ENCODE peak calls at places on chromosomes 11 and 22, in four cellular contexts. M is lower lobe of right lung, U is GM20000, Z is tibial nerve. C is an unnamed sample.

GRCh38 chr11:69027704-69028372 is 14.8 kb upstream of the MRGPRF start:
- DNase-seq in M (peak), Z (no peak), U (no peak), C (no peak)

GRCh38 chr22:23458663-23459541 is 121.2 kb downstream of the IGLL1 start:
- DNase-seq in M (no peak), Z (no peak), U (no peak), C (no peak)

GRCh38 chr11:67404515-67405195 is 772 bp downstream of the TBC1D10C start:
- DNase-seq in M (peak), U (peak), Z (no peak), C (peak)

GRCh38 chr22:33821290-33821689 is 99.0 kb downstream of the LARGE1 start:
- DNase-seq in U (no peak), Z (no peak), M (no peak), C (no peak)

GRCh38 chr22:49767355-49768062 is 60.2 kb downstream of the BRD1 start:
- DNase-seq in M (peak), U (peak), Z (no peak), C (peak)

GRCh38 chr22:31321421-31321820 is 24.7 kb downstream of the PATZ1 start:
- DNase-seq in Z (no peak), M (no peak), U (no peak), C (no peak)

GRCh38 chr11:130945945-130946344 is 29.7 kb upstream of the SNX19 start:
- DNase-seq in M (no peak), Z (no peak), U (no peak), C (no peak)

GRCh38 chr11:86818466-86819282 is 18.3 kb downstream of the PRSS23 start:
- DNase-seq in U (peak), M (no peak), Z (no peak), C (no peak)

GRCh38 chr22:39493759-39494158 is 8.3 kb upstream of the MIEF1 start:
- DNase-seq in M (peak), U (no peak), Z (no peak), C (no peak)

GRCh38 chr11:64566042-64566914 is 24.7 kb upstream of the SLC22A12 start:
- DNase-seq in M (peak), U (no peak), Z (no peak), C (peak)

GRCh38 chr11:65206901-65207300 is 25.2 kb downstream of the CAPN1 start:
- DNase-seq in U (no peak), M (no peak), Z (no peak), C (no peak)

GRCh38 chr11:59801981-59802638 is 8.5 kb downstream of the MRPL16 start:
- DNase-seq in U (no peak), M (no peak), Z (no peak), C (no peak)

GRCh38 chr11:2426826-2427521 is 17.3 kb downstream of the TRPM5 start:
- DNase-seq in U (no peak), M (peak), Z (no peak), C (no peak)

GRCh38 chr11:104792861-104793260 is 105.4 kb downstream of the CASP12 start:
- DNase-seq in U (no peak), Z (no peak), M (no peak), C (no peak)

GRCh38 chr22:39545310-39546063 is 12.9 kb upstream of the RPS19BP1 start:
- DNase-seq in U (no peak), M (no peak), Z (no peak), C (peak)

GRCh38 chr11:122163420-122163819 is 47.4 kb upstream of the BLID start:
- DNase-seq in U (no peak), M (no peak), Z (no peak), C (no peak)

GRCh38 chr11:90558328-90558865 is 335.5 kb upstream of the CHORDC1 start:
- DNase-seq in U (no peak), Z (no peak), M (no peak), C (no peak)

GRCh38 chr11:45171550-45171949 is 25.1 kb downstream of the PRDM11 start:
- DNase-seq in M (no peak), Z (no peak), U (no peak), C (no peak)

GRCh38 chr11:1131033-1131911 is 26.5 kb upstream of the MUC5AC start:
- DNase-seq in U (no peak), M (no peak), Z (no peak), C (no peak)
- TF ChIP-seq CTCF in U (no peak), M (no peak), Z (no peak), C (no peak)

GRCh38 chr11:61626580-61627380 is 45.9 kb upstream of the SYT7 start:
- DNase-seq in U (no peak), Z (no peak), M (peak), C (no peak)
- TF ChIP-seq CTCF in U (no peak), Z (no peak), M (no peak), C (no peak)

GRCh38 chr11:111069076-111069475 is 176.4 kb upstream of the POU2AF2 start:
- DNase-seq in Z (no peak), U (no peak), M (no peak), C (no peak)
- TF ChIP-seq CTCF in Z (no peak), U (no peak), M (no peak), C (no peak)

GRCh38 chr22:45413368-45414211 is at the start of the genes RIBC2 and SMC1B:
- DNase-seq in Z (peak), U (peak), M (peak), C (peak)
- TF ChIP-seq CTCF in Z (no peak), U (no peak), M (no peak), C (no peak)

GRCh38 chr22:48185656-48186055 is 1423.2 kb downstream of the TBC1D22A start:
- DNase-seq in M (no peak), Z (no peak), U (no peak), C (peak)
- TF ChIP-seq CTCF in M (no peak), Z (no peak), U (no peak), C (no peak)

GRCh38 chr11:102678022-102678421 is 27.5 kb downstream of the MMP27 start:
- DNase-seq in U (no peak), Z (no peak), M (no peak), C (no peak)

GRCh38 chr11:102685311-102685710 is 20.3 kb downstream of the MMP27 start:
- DNase-seq in M (no peak), Z (no peak), U (no peak), C (no peak)

GRCh38 chr11:102680945-102681344 is 24.6 kb downstream of the MMP27 start:
- DNase-seq in Z (no peak), M (no peak), U (no peak), C (no peak)

GRCh38 chr11:102685769-102686168 is 19.8 kb downstream of the MMP27 start:
- DNase-seq in Z (no peak), M (no peak), U (no peak), C (no peak)

DNA sequence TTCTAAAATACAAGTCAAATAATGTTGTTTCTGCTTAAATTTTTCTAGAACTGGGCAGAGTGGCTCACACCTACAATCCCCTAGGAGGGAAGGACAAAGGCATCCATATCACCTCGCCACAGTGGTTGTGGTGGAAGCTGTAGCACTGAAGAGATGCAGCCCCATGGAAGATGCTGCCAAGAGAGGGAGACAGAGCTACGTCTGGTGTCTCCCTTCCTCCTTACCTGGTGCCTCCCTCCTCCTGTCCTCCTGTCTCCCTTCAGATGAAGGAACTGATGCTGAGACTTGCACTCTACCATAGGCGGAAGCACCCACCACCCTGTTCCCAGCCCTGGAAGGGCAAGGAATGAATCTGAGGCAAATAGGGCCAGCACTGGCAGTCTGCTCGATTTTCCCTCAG is 22.3 kb downstream of the MMP27 start:
- DNase-seq in Z (no peak), U (no peak), M (no peak), C (no peak)
- TF ChIP-seq CTCF in Z (no peak), U (no peak), M (no peak), C (no peak)